ENCODE peak calls at places on chromosomes 13 and 19, in seven cellular contexts. One of them, this sample, is unnamed.

GRCh38 chr19:47582320-47582909 is 9.5 kb upstream of the ZNF541 start:
- DNase-seq in activated CD8-positive, alpha-beta T cell treated with anti-CD3 and anti-CD28 coated beads, Interleukin-2, amount 10 ng/mL, durations not matched to agents 7 days and 5 days: no peak
- DNase-seq in stimulated activated naive CD8-positive, alpha-beta T cell treated with anti-CD3 and anti-CD28 coated beads, Interleukin-15, Interleukin-2, amounts not matched to agents 100 U/mL and 50 U/mL, for 24 hours: no peak
- DNase-seq in fibroblast of the aortic adventitia: peak
- DNase-seq in activated CD4-positive, alpha-beta T cell treated with anti-CD3 and anti-CD28 coated beads, Interleukin-2, amount 10 ng/mL, durations not matched to agents 7 days and 5 days: peak
- DNase-seq in T-helper 1 cell: no peak
- DNase-seq in hepatic stellate cell: peak
- DNase-seq in this sample: peak

GRCh38 chr13:49956131-49956530 is 20.0 kb upstream of the SPRYD7 start:
- DNase-seq in activated CD8-positive, alpha-beta T cell treated with anti-CD3 and anti-CD28 coated beads, Interleukin-2, amount 10 ng/mL, durations not matched to agents 7 days and 5 days: no peak
- DNase-seq in stimulated activated naive CD8-positive, alpha-beta T cell treated with anti-CD3 and anti-CD28 coated beads, Interleukin-15, Interleukin-2, amounts not matched to agents 100 U/mL and 50 U/mL, for 24 hours: no peak
- DNase-seq in fibroblast of the aortic adventitia: no peak
- DNase-seq in activated CD4-positive, alpha-beta T cell treated with anti-CD3 and anti-CD28 coated beads, Interleukin-2, amount 10 ng/mL, durations not matched to agents 7 days and 5 days: no peak
- DNase-seq in T-helper 1 cell: no peak
- DNase-seq in hepatic stellate cell: no peak
- DNase-seq in this sample: no peak

GRCh38 chr19:49690656-49691242 is at the start of gene CPT1C:
- DNase-seq in activated CD8-positive, alpha-beta T cell treated with anti-CD3 and anti-CD28 coated beads, Interleukin-2, amount 10 ng/mL, durations not matched to agents 7 days and 5 days: peak
- DNase-seq in stimulated activated naive CD8-positive, alpha-beta T cell treated with anti-CD3 and anti-CD28 coated beads, Interleukin-15, Interleukin-2, amounts not matched to agents 100 U/mL and 50 U/mL, for 24 hours: peak
- DNase-seq in fibroblast of the aortic adventitia: peak
- DNase-seq in activated CD4-positive, alpha-beta T cell treated with anti-CD3 and anti-CD28 coated beads, Interleukin-2, amount 10 ng/mL, durations not matched to agents 7 days and 5 days: peak
- DNase-seq in T-helper 1 cell: no peak
- DNase-seq in hepatic stellate cell: peak
- DNase-seq in this sample: peak

GRCh38 chr13:108787709-108788394 is 158.4 kb downstream of the MYO16 start:
- DNase-seq in activated CD8-positive, alpha-beta T cell treated with anti-CD3 and anti-CD28 coated beads, Interleukin-2, amount 10 ng/mL, durations not matched to agents 7 days and 5 days: no peak
- DNase-seq in stimulated activated naive CD8-positive, alpha-beta T cell treated with anti-CD3 and anti-CD28 coated beads, Interleukin-15, Interleukin-2, amounts not matched to agents 100 U/mL and 50 U/mL, for 24 hours: no peak
- DNase-seq in fibroblast of the aortic adventitia: no peak
- DNase-seq in activated CD4-positive, alpha-beta T cell treated with anti-CD3 and anti-CD28 coated beads, Interleukin-2, amount 10 ng/mL, durations not matched to agents 7 days and 5 days: no peak
- DNase-seq in T-helper 1 cell: no peak
- DNase-seq in hepatic stellate cell: no peak
- DNase-seq in this sample: no peak

GRCh38 chr13:73141292-73141771 is 82.5 kb downstream of the KLF5 start:
- DNase-seq in activated CD8-positive, alpha-beta T cell treated with anti-CD3 and anti-CD28 coated beads, Interleukin-2, amount 10 ng/mL, durations not matched to agents 7 days and 5 days: no peak
- DNase-seq in stimulated activated naive CD8-positive, alpha-beta T cell treated with anti-CD3 and anti-CD28 coated beads, Interleukin-15, Interleukin-2, amounts not matched to agents 100 U/mL and 50 U/mL, for 24 hours: no peak
- DNase-seq in fibroblast of the aortic adventitia: peak
- DNase-seq in activated CD4-positive, alpha-beta T cell treated with anti-CD3 and anti-CD28 coated beads, Interleukin-2, amount 10 ng/mL, durations not matched to agents 7 days and 5 days: no peak
- DNase-seq in T-helper 1 cell: no peak
- DNase-seq in hepatic stellate cell: no peak
- DNase-seq in this sample: peak

GRCh38 chr19:38559428-38560401 is 58.0 kb downstream of the MAP4K1 start:
- DNase-seq in activated CD8-positive, alpha-beta T cell treated with anti-CD3 and anti-CD28 coated beads, Interleukin-2, amount 10 ng/mL, durations not matched to agents 7 days and 5 days: peak
- DNase-seq in stimulated activated naive CD8-positive, alpha-beta T cell treated with anti-CD3 and anti-CD28 coated beads, Interleukin-15, Interleukin-2, amounts not matched to agents 100 U/mL and 50 U/mL, for 24 hours: peak
- DNase-seq in fibroblast of the aortic adventitia: no peak
- DNase-seq in activated CD4-positive, alpha-beta T cell treated with anti-CD3 and anti-CD28 coated beads, Interleukin-2, amount 10 ng/mL, durations not matched to agents 7 days and 5 days: peak
- DNase-seq in T-helper 1 cell: no peak
- DNase-seq in hepatic stellate cell: no peak
- DNase-seq in this sample: no peak

GRCh38 chr13:24254151-24254810 is 55.1 kb upstream of the C1QTNF9 start:
- DNase-seq in activated CD8-positive, alpha-beta T cell treated with anti-CD3 and anti-CD28 coated beads, Interleukin-2, amount 10 ng/mL, durations not matched to agents 7 days and 5 days: peak
- DNase-seq in stimulated activated naive CD8-positive, alpha-beta T cell treated with anti-CD3 and anti-CD28 coated beads, Interleukin-15, Interleukin-2, amounts not matched to agents 100 U/mL and 50 U/mL, for 24 hours: peak
- DNase-seq in fibroblast of the aortic adventitia: no peak
- DNase-seq in activated CD4-positive, alpha-beta T cell treated with anti-CD3 and anti-CD28 coated beads, Interleukin-2, amount 10 ng/mL, durations not matched to agents 7 days and 5 days: peak
- DNase-seq in T-helper 1 cell: peak
- DNase-seq in hepatic stellate cell: no peak
- DNase-seq in this sample: peak

GRCh38 chr13:66503890-66504289 is 726.2 kb downstream of the PCDH9 start:
- DNase-seq in activated CD8-positive, alpha-beta T cell treated with anti-CD3 and anti-CD28 coated beads, Interleukin-2, amount 10 ng/mL, durations not matched to agents 7 days and 5 days: no peak
- DNase-seq in stimulated activated naive CD8-positive, alpha-beta T cell treated with anti-CD3 and anti-CD28 coated beads, Interleukin-15, Interleukin-2, amounts not matched to agents 100 U/mL and 50 U/mL, for 24 hours: no peak
- DNase-seq in fibroblast of the aortic adventitia: no peak
- DNase-seq in activated CD4-positive, alpha-beta T cell treated with anti-CD3 and anti-CD28 coated beads, Interleukin-2, amount 10 ng/mL, durations not matched to agents 7 days and 5 days: no peak
- DNase-seq in T-helper 1 cell: no peak
- DNase-seq in hepatic stellate cell: no peak
- DNase-seq in this sample: no peak

GRCh38 chr19:31113250-31113685 is 236.0 kb downstream of the TSHZ3 start:
- DNase-seq in activated CD8-positive, alpha-beta T cell treated with anti-CD3 and anti-CD28 coated beads, Interleukin-2, amount 10 ng/mL, durations not matched to agents 7 days and 5 days: no peak
- DNase-seq in stimulated activated naive CD8-positive, alpha-beta T cell treated with anti-CD3 and anti-CD28 coated beads, Interleukin-15, Interleukin-2, amounts not matched to agents 100 U/mL and 50 U/mL, for 24 hours: no peak
- DNase-seq in fibroblast of the aortic adventitia: peak
- DNase-seq in activated CD4-positive, alpha-beta T cell treated with anti-CD3 and anti-CD28 coated beads, Interleukin-2, amount 10 ng/mL, durations not matched to agents 7 days and 5 days: no peak
- DNase-seq in T-helper 1 cell: no peak
- DNase-seq in hepatic stellate cell: peak
- DNase-seq in this sample: peak

GRCh38 chr19:33821871-33822270 is 25.2 kb downstream of the KCTD15 start:
- DNase-seq in activated CD8-positive, alpha-beta T cell treated with anti-CD3 and anti-CD28 coated beads, Interleukin-2, amount 10 ng/mL, durations not matched to agents 7 days and 5 days: no peak
- DNase-seq in stimulated activated naive CD8-positive, alpha-beta T cell treated with anti-CD3 and anti-CD28 coated beads, Interleukin-15, Interleukin-2, amounts not matched to agents 100 U/mL and 50 U/mL, for 24 hours: no peak
- DNase-seq in fibroblast of the aortic adventitia: peak
- DNase-seq in activated CD4-positive, alpha-beta T cell treated with anti-CD3 and anti-CD28 coated beads, Interleukin-2, amount 10 ng/mL, durations not matched to agents 7 days and 5 days: no peak
- DNase-seq in T-helper 1 cell: no peak
- DNase-seq in hepatic stellate cell: no peak
- DNase-seq in this sample: no peak

GRCh38 chr13:110405597-110406450 is 98.7 kb downstream of the COL4A2 start:
- DNase-seq in activated CD8-positive, alpha-beta T cell treated with anti-CD3 and anti-CD28 coated beads, Interleukin-2, amount 10 ng/mL, durations not matched to agents 7 days and 5 days: no peak
- DNase-seq in stimulated activated naive CD8-positive, alpha-beta T cell treated with anti-CD3 and anti-CD28 coated beads, Interleukin-15, Interleukin-2, amounts not matched to agents 100 U/mL and 50 U/mL, for 24 hours: peak
- DNase-seq in fibroblast of the aortic adventitia: peak
- DNase-seq in activated CD4-positive, alpha-beta T cell treated with anti-CD3 and anti-CD28 coated beads, Interleukin-2, amount 10 ng/mL, durations not matched to agents 7 days and 5 days: no peak
- DNase-seq in T-helper 1 cell: no peak
- DNase-seq in hepatic stellate cell: peak
- DNase-seq in this sample: peak

GRCh38 chr19:710767-711166 is 2.0 kb downstream of the PALM start:
- DNase-seq in activated CD8-positive, alpha-beta T cell treated with anti-CD3 and anti-CD28 coated beads, Interleukin-2, amount 10 ng/mL, durations not matched to agents 7 days and 5 days: no peak
- DNase-seq in stimulated activated naive CD8-positive, alpha-beta T cell treated with anti-CD3 and anti-CD28 coated beads, Interleukin-15, Interleukin-2, amounts not matched to agents 100 U/mL and 50 U/mL, for 24 hours: no peak
- DNase-seq in fibroblast of the aortic adventitia: peak
- DNase-seq in activated CD4-positive, alpha-beta T cell treated with anti-CD3 and anti-CD28 coated beads, Interleukin-2, amount 10 ng/mL, durations not matched to agents 7 days and 5 days: no peak
- DNase-seq in T-helper 1 cell: no peak
- DNase-seq in hepatic stellate cell: no peak
- DNase-seq in this sample: no peak

GRCh38 chr19:17333611-17334413 is 843 bp downstream of the ANO8 start:
- DNase-seq in activated CD8-positive, alpha-beta T cell treated with anti-CD3 and anti-CD28 coated beads, Interleukin-2, amount 10 ng/mL, durations not matched to agents 7 days and 5 days: peak
- DNase-seq in stimulated activated naive CD8-positive, alpha-beta T cell treated with anti-CD3 and anti-CD28 coated beads, Interleukin-15, Interleukin-2, amounts not matched to agents 100 U/mL and 50 U/mL, for 24 hours: peak
- DNase-seq in fibroblast of the aortic adventitia: peak
- DNase-seq in activated CD4-positive, alpha-beta T cell treated with anti-CD3 and anti-CD28 coated beads, Interleukin-2, amount 10 ng/mL, durations not matched to agents 7 days and 5 days: peak
- DNase-seq in T-helper 1 cell: no peak
- DNase-seq in hepatic stellate cell: peak
- DNase-seq in this sample: peak

GRCh38 chr19:18737954-18738351 is 53.2 kb downstream of the COMP start:
- DNase-seq in activated CD8-positive, alpha-beta T cell treated with anti-CD3 and anti-CD28 coated beads, Interleukin-2, amount 10 ng/mL, durations not matched to agents 7 days and 5 days: no peak
- DNase-seq in stimulated activated naive CD8-positive, alpha-beta T cell treated with anti-CD3 and anti-CD28 coated beads, Interleukin-15, Interleukin-2, amounts not matched to agents 100 U/mL and 50 U/mL, for 24 hours: no peak
- DNase-seq in fibroblast of the aortic adventitia: no peak
- DNase-seq in activated CD4-positive, alpha-beta T cell treated with anti-CD3 and anti-CD28 coated beads, Interleukin-2, amount 10 ng/mL, durations not matched to agents 7 days and 5 days: no peak
- DNase-seq in T-helper 1 cell: no peak
- DNase-seq in hepatic stellate cell: no peak
- DNase-seq in this sample: no peak

GRCh38 chr19:16749326-16749725 is 29.7 kb downstream of the NWD1 start:
- DNase-seq in activated CD8-positive, alpha-beta T cell treated with anti-CD3 and anti-CD28 coated beads, Interleukin-2, amount 10 ng/mL, durations not matched to agents 7 days and 5 days: no peak
- DNase-seq in stimulated activated naive CD8-positive, alpha-beta T cell treated with anti-CD3 and anti-CD28 coated beads, Interleukin-15, Interleukin-2, amounts not matched to agents 100 U/mL and 50 U/mL, for 24 hours: no peak
- DNase-seq in fibroblast of the aortic adventitia: no peak
- DNase-seq in activated CD4-positive, alpha-beta T cell treated with anti-CD3 and anti-CD28 coated beads, Interleukin-2, amount 10 ng/mL, durations not matched to agents 7 days and 5 days: no peak
- DNase-seq in T-helper 1 cell: no peak
- DNase-seq in hepatic stellate cell: no peak
- DNase-seq in this sample: no peak

GRCh38 chr19:38900220-38900629 is 456 bp downstream of the NFKBIB start:
- DNase-seq in activated CD8-positive, alpha-beta T cell treated with anti-CD3 and anti-CD28 coated beads, Interleukin-2, amount 10 ng/mL, durations not matched to agents 7 days and 5 days: no peak
- DNase-seq in stimulated activated naive CD8-positive, alpha-beta T cell treated with anti-CD3 and anti-CD28 coated beads, Interleukin-15, Interleukin-2, amounts not matched to agents 100 U/mL and 50 U/mL, for 24 hours: no peak
- DNase-seq in fibroblast of the aortic adventitia: peak
- DNase-seq in activated CD4-positive, alpha-beta T cell treated with anti-CD3 and anti-CD28 coated beads, Interleukin-2, amount 10 ng/mL, durations not matched to agents 7 days and 5 days: no peak
- DNase-seq in T-helper 1 cell: no peak
- DNase-seq in hepatic stellate cell: no peak
- DNase-seq in this sample: no peak

GRCh38 chr13:33441015-33441414 is 155.5 kb upstream of the STARD13 start:
- DNase-seq in activated CD8-positive, alpha-beta T cell treated with anti-CD3 and anti-CD28 coated beads, Interleukin-2, amount 10 ng/mL, durations not matched to agents 7 days and 5 days: no peak
- DNase-seq in stimulated activated naive CD8-positive, alpha-beta T cell treated with anti-CD3 and anti-CD28 coated beads, Interleukin-15, Interleukin-2, amounts not matched to agents 100 U/mL and 50 U/mL, for 24 hours: no peak
- DNase-seq in fibroblast of the aortic adventitia: peak
- DNase-seq in activated CD4-positive, alpha-beta T cell treated with anti-CD3 and anti-CD28 coated beads, Interleukin-2, amount 10 ng/mL, durations not matched to agents 7 days and 5 days: no peak
- DNase-seq in T-helper 1 cell: no peak
- DNase-seq in hepatic stellate cell: peak
- DNase-seq in this sample: peak

GRCh38 chr13:32264407-32264806 is 50.8 kb downstream of the ZAR1L start:
- DNase-seq in activated CD8-positive, alpha-beta T cell treated with anti-CD3 and anti-CD28 coated beads, Interleukin-2, amount 10 ng/mL, durations not matched to agents 7 days and 5 days: no peak
- DNase-seq in stimulated activated naive CD8-positive, alpha-beta T cell treated with anti-CD3 and anti-CD28 coated beads, Interleukin-15, Interleukin-2, amounts not matched to agents 100 U/mL and 50 U/mL, for 24 hours: no peak
- DNase-seq in fibroblast of the aortic adventitia: peak
- DNase-seq in activated CD4-positive, alpha-beta T cell treated with anti-CD3 and anti-CD28 coated beads, Interleukin-2, amount 10 ng/mL, durations not matched to agents 7 days and 5 days: no peak
- DNase-seq in T-helper 1 cell: no peak
- DNase-seq in hepatic stellate cell: no peak
- DNase-seq in this sample: peak

GRCh38 chr13:91308299-91308698 is 39.2 kb upstream of the MIR17HG start:
- DNase-seq in activated CD8-positive, alpha-beta T cell treated with anti-CD3 and anti-CD28 coated beads, Interleukin-2, amount 10 ng/mL, durations not matched to agents 7 days and 5 days: no peak
- DNase-seq in stimulated activated naive CD8-positive, alpha-beta T cell treated with anti-CD3 and anti-CD28 coated beads, Interleukin-15, Interleukin-2, amounts not matched to agents 100 U/mL and 50 U/mL, for 24 hours: no peak
- DNase-seq in fibroblast of the aortic adventitia: no peak
- DNase-seq in activated CD4-positive, alpha-beta T cell treated with anti-CD3 and anti-CD28 coated beads, Interleukin-2, amount 10 ng/mL, durations not matched to agents 7 days and 5 days: no peak
- DNase-seq in T-helper 1 cell: no peak
- DNase-seq in hepatic stellate cell: no peak
- DNase-seq in this sample: no peak

GRCh38 chr19:6551607-6552450 is 21.0 kb downstream of the TNFSF9 start:
- DNase-seq in activated CD8-positive, alpha-beta T cell treated with anti-CD3 and anti-CD28 coated beads, Interleukin-2, amount 10 ng/mL, durations not matched to agents 7 days and 5 days: peak
- DNase-seq in stimulated activated naive CD8-positive, alpha-beta T cell treated with anti-CD3 and anti-CD28 coated beads, Interleukin-15, Interleukin-2, amounts not matched to agents 100 U/mL and 50 U/mL, for 24 hours: peak
- DNase-seq in fibroblast of the aortic adventitia: peak
- DNase-seq in activated CD4-positive, alpha-beta T cell treated with anti-CD3 and anti-CD28 coated beads, Interleukin-2, amount 10 ng/mL, durations not matched to agents 7 days and 5 days: peak
- DNase-seq in T-helper 1 cell: no peak
- DNase-seq in hepatic stellate cell: no peak
- DNase-seq in this sample: peak

This sample was measured in cardiac fibroblast.